ENCODE peak calls at places on chromosome 16, in nine cellular contexts. A, F, O, B, S, Z, T, D and V are unnamed samples.

GRCh38 chr16:50326835-50327465 is 41.8 kb downstream of the BRD7 start:
- DNase-seq in A (no peak), F (no peak), O (peak; percentile 12), B (peak; percentile 32), S (peak; percentile 62), Z (peak; percentile 61), T (no peak), D (peak; percentile 64), V (no peak)

GRCh38 chr16:17370233-17371013 is 100.3 kb downstream of the XYLT1 start:
- DNase-seq in A (no peak), F (no peak), O (no peak), B (no peak), S (peak; percentile 51), Z (no peak), T (no peak), D (no peak), V (no peak)

GRCh38 chr16:26688699-26689098 is 378.0 kb upstream of the C16orf82 start:
- DNase-seq in A (no peak), F (no peak), O (no peak), B (no peak), S (no peak), Z (no peak), T (no peak), D (no peak), V (no peak)

GRCh38 chr16:81938331-81939163 is 72.7 kb downstream of the SDR42E1 start:
- DNase-seq in A (no peak), F (no peak), O (no peak), B (no peak), S (no peak), Z (peak; percentile 67), T (no peak), D (no peak), V (no peak)

GRCh38 chr16:75021410-75021809 is 22.6 kb downstream of the ZNRF1 start:
- DNase-seq in A (no peak), F (no peak), O (no peak), B (no peak), S (no peak), Z (no peak), T (no peak), D (no peak), V (no peak)

GRCh38 chr16:58451945-58452401 is 48.0 kb upstream of the NDRG4 start:
- DNase-seq in A (no peak), F (no peak), O (peak; percentile 83), B (no peak), S (no peak), Z (peak; percentile 52), T (peak; percentile 26), D (no peak), V (peak; percentile 96)

GRCh38 chr16:58464047-58464915 is 35.7 kb upstream of the NDRG4 start:
- DNase-seq in A (no peak), F (peak; percentile 43), O (no peak), B (peak; percentile 45), S (peak; percentile 49), Z (no peak), T (no peak), D (no peak), V (no peak)

GRCh38 chr16:14520753-14521152 is 109.3 kb downstream of the PARN start:
- DNase-seq in A (no peak), F (no peak), O (no peak), B (no peak), S (no peak), Z (no peak), T (no peak), D (no peak), V (no peak)

GRCh38 chr16:12803203-12804093 is at the start of gene CPPED1:
- DNase-seq in A (peak; percentile 90), F (peak; percentile 85), O (peak; percentile 92), B (peak; percentile 92), S (peak; percentile 98), Z (peak; percentile 32), T (peak; percentile 81), D (peak; percentile 93), V (peak; percentile 90)

GRCh38 chr16:64730261-64730660 is 391.6 kb downstream of the CDH11 start:
- DNase-seq in A (no peak), F (no peak), O (no peak), B (no peak), S (no peak), Z (peak; percentile 22), T (no peak), D (no peak), V (no peak)

GRCh38 chr16:46859719-46860152 is 24.4 kb upstream of the GPT2 start:
- DNase-seq in A (no peak), F (no peak), O (peak; percentile 94), B (no peak), S (peak; percentile 48), Z (peak; percentile 93), T (no peak), D (peak; percentile 33), V (peak; percentile 93)

GRCh38 chr16:1152123-1152638 is 725 bp upstream of the CACNA1H start:
- DNase-seq in A (no peak), F (peak; percentile 26), O (no peak), B (peak; percentile 80), S (peak; percentile 63), Z (no peak), T (no peak), D (peak; percentile 45), V (no peak)

GRCh38 chr16:74868035-74868434 is 93.4 kb upstream of the FA2H start:
- DNase-seq in A (no peak), F (no peak), O (no peak), B (no peak), S (no peak), Z (no peak), T (no peak), D (no peak), V (no peak)

GRCh38 chr16:89842471-89843408 is 14.5 kb downstream of the SPIRE2 start:
- DNase-seq in A (no peak), F (no peak), O (peak; percentile 56), B (no peak), S (no peak), Z (no peak), T (peak; percentile 25), D (no peak), V (peak; percentile 65)

GRCh38 chr16:69613283-69614154 is 47.8 kb downstream of the NFAT5 start:
- DNase-seq in A (no peak), F (no peak), O (peak; percentile 23), B (no peak), S (no peak), Z (peak; percentile 95), T (no peak), D (no peak), V (no peak)

GRCh38 chr16:84295203-84295850 is 649 bp downstream of the WFDC1 start:
- DNase-seq in A (no peak), F (no peak), O (no peak), B (no peak), S (no peak), Z (no peak), T (no peak), D (no peak), V (no peak)

GRCh38 chr16:29192329-29193247 is 207.7 kb downstream of the LAT start:
- DNase-seq in A (no peak), F (no peak), O (no peak), B (no peak), S (peak; percentile 26), Z (no peak), T (no peak), D (no peak), V (no peak)

GRCh38 chr16:47916266-47916665 is 239.5 kb downstream of the ABCC12 start:
- DNase-seq in A (no peak), F (no peak), O (no peak), B (no peak), S (no peak), Z (no peak), T (no peak), D (no peak), V (no peak)

GRCh38 chr16:84718-85452 is 6.9 kb downstream of the MPG start:
- DNase-seq in A (peak; percentile 43), F (peak; percentile 39), O (peak; percentile 91), B (no peak), S (peak; percentile 75), Z (peak; percentile 69), T (no peak), D (peak; percentile 62), V (peak; percentile 92)

GRCh38 chr16:81864646-81865382 is 85.7 kb downstream of the PLCG2 start:
- DNase-seq in A (no peak), F (no peak), O (no peak), B (no peak), S (no peak), Z (no peak), T (no peak), D (no peak), V (no peak)

GRCh38 chr16:15837761-15838160 is 19.1 kb downstream of the MYH11 start:
- DNase-seq in A (no peak), F (no peak), O (no peak), B (no peak), S (no peak), Z (no peak), T (no peak), D (no peak), V (no peak)

GRCh38 chr16:22027633-22028032 is 19.7 kb downstream of the MOSMO start:
- DNase-seq in A (no peak), F (no peak), O (no peak), B (no peak), S (no peak), Z (no peak), T (no peak), D (no peak), V (no peak)

GRCh38 chr16:86988920-86989715 is 328.1 kb downstream of the C16orf95 start:
- DNase-seq in A (no peak), F (no peak), O (no peak), B (peak; percentile 6), S (no peak), Z (no peak), T (no peak), D (no peak), V (no peak)

GRCh38 chr16:89319883-89320716 is 102.6 kb downstream of the ZNF778 start:
- DNase-seq in A (no peak), F (no peak), O (peak; percentile 62), B (peak; percentile 58), S (peak; percentile 68), Z (peak; percentile 89), T (no peak), D (peak; percentile 57), V (peak; percentile 87)

GRCh38 chr16:75599452-75600277 is 23.4 kb downstream of the ADAT1 start:
- DNase-seq in A (no peak), F (no peak), O (no peak), B (no peak), S (peak; percentile 2), Z (no peak), T (no peak), D (no peak), V (no peak)

GRCh38 chr16:2586241-2586640 is 48.4 kb downstream of the PDPK1 start:
- DNase-seq in A (no peak), F (no peak), O (no peak), B (no peak), S (no peak), Z (no peak), T (no peak), D (no peak), V (no peak)

GRCh38 chr16:8581923-8582580 is 8.3 kb downstream of the TMEM114 start:
- DNase-seq in A (no peak), F (no peak), O (peak; percentile 50), B (no peak), S (no peak), Z (no peak), T (no peak), D (no peak), V (no peak)

GRCh38 chr16:2702438-2702825 is 17.6 kb downstream of the PRSS27 start:
- DNase-seq in A (no peak), F (no peak), O (no peak), B (no peak), S (no peak), Z (no peak), T (no peak), D (no peak), V (no peak)

GRCh38 chr16:85729452-85729851 is 21.4 kb downstream of the C16orf74 start:
- DNase-seq in A (no peak), F (no peak), O (no peak), B (no peak), S (no peak), Z (no peak), T (no peak), D (no peak), V (no peak)

GRCh38 chr16:67673712-67674580 is 7.3 kb downstream of the C16orf86 start:
- DNase-seq in A (no peak), F (peak; percentile 43), O (no peak), B (no peak), S (no peak), Z (no peak), T (no peak), D (no peak), V (no peak)

GRCh38 chr16:86016201-86016965 is 117.4 kb downstream of the IRF8 start:
- DNase-seq in A (no peak), F (peak; percentile 43), O (peak; percentile 54), B (peak; percentile 79), S (peak; percentile 73), Z (peak; percentile 60), T (peak; percentile 35), D (peak; percentile 54), V (peak; percentile 23)